ENCODE peak calls at places on chromosome 1, in six cellular contexts. One of them, this sample, is unnamed.
A peak's percentile ranks its signal among the peaks of the same experiment; 100 is the strongest.

GRCh38 chr1:223312705-223313414 is 51.1 kb downstream of the SUSD4 start:
- DNase-seq in A549: no peak
- DNase-seq in HFFc6: no peak
- DNase-seq in lower leg skin: no peak
- DNase-seq in tibial artery: no peak
- DNase-seq in WTC11: no peak
- DNase-seq in this sample: no peak

GRCh38 chr1:97209381-97209780 is 487.8 kb downstream of the PTBP2 start:
- DNase-seq in tibial artery: no peak
- DNase-seq in A549: no peak
- DNase-seq in lower leg skin: no peak
- DNase-seq in WTC11: no peak
- DNase-seq in HFFc6: no peak
- DNase-seq in this sample: no peak

GRCh38 chr1:230368363-230368762 is 57.8 kb downstream of the PGBD5 start:
- DNase-seq in HFFc6: no peak
- DNase-seq in A549: no peak
- DNase-seq in lower leg skin: no peak
- DNase-seq in tibial artery: no peak
- DNase-seq in WTC11: no peak
- DNase-seq in this sample: no peak

GRCh38 chr1:902023-902422 is 21.7 kb upstream of the SAMD11 start:
- DNase-seq in tibial artery: no peak
- DNase-seq in WTC11: no peak
- DNase-seq in A549: no peak
- DNase-seq in lower leg skin: no peak
- DNase-seq in HFFc6: no peak
- DNase-seq in this sample: peak; percentile 7

GRCh38 chr1:195345149-195345548 is 1263.1 kb downstream of the KCNT2 start:
- DNase-seq in lower leg skin: no peak
- DNase-seq in A549: peak; percentile 4
- DNase-seq in WTC11: peak; percentile 64
- DNase-seq in tibial artery: no peak
- DNase-seq in HFFc6: no peak
- DNase-seq in this sample: no peak

GRCh38 chr1:205726619-205727125 is 23.3 kb downstream of the NUCKS1 start:
- DNase-seq in HFFc6: no peak
- DNase-seq in A549: no peak
- DNase-seq in lower leg skin: no peak
- DNase-seq in tibial artery: no peak
- DNase-seq in WTC11: no peak
- DNase-seq in this sample: no peak

GRCh38 chr1:89948726-89949345 is 46.1 kb upstream of the ZNF326 start:
- DNase-seq in lower leg skin: no peak
- DNase-seq in WTC11: no peak
- DNase-seq in tibial artery: no peak
- DNase-seq in HFFc6: no peak
- DNase-seq in A549: no peak
- DNase-seq in this sample: no peak

GRCh38 chr1:79726321-79726720 is 719.8 kb upstream of the ADGRL4 start:
- DNase-seq in tibial artery: no peak
- DNase-seq in WTC11: no peak
- DNase-seq in HFFc6: no peak
- DNase-seq in lower leg skin: no peak
- DNase-seq in A549: no peak
- DNase-seq in this sample: no peak

GRCh38 chr1:208418667-208419066 is 174.5 kb upstream of the PLXNA2 start:
- DNase-seq in lower leg skin: no peak
- DNase-seq in HFFc6: no peak
- DNase-seq in tibial artery: no peak
- DNase-seq in A549: no peak
- DNase-seq in WTC11: no peak
- DNase-seq in this sample: no peak

GRCh38 chr1:24289937-24290595 is 29.1 kb upstream of the GRHL3 start:
- DNase-seq in HFFc6: no peak
- DNase-seq in WTC11: no peak
- DNase-seq in tibial artery: peak; percentile 87
- DNase-seq in A549: peak; percentile 88
- DNase-seq in lower leg skin: peak; percentile 86
- DNase-seq in this sample: no peak

GRCh38 chr1:21814981-21815583 is 3.0 kb downstream of the LDLRAD2 start:
- DNase-seq in A549: no peak
- DNase-seq in HFFc6: no peak
- DNase-seq in lower leg skin: no peak
- DNase-seq in tibial artery: no peak
- DNase-seq in WTC11: no peak
- DNase-seq in this sample: peak; percentile 17

GRCh38 chr1:54857741-54858665 is 29.0 kb downstream of the DHCR24 start:
- DNase-seq in HFFc6: peak; percentile 58
- DNase-seq in WTC11: no peak
- DNase-seq in A549: no peak
- DNase-seq in tibial artery: no peak
- DNase-seq in lower leg skin: no peak
- DNase-seq in this sample: no peak

GRCh38 chr1:42170779-42171621 is 6.5 kb upstream of the GUCA2A start:
- DNase-seq in HFFc6: no peak
- DNase-seq in lower leg skin: peak; percentile 13
- DNase-seq in A549: no peak
- DNase-seq in tibial artery: no peak
- DNase-seq in WTC11: no peak
- DNase-seq in this sample: no peak

GRCh38 chr1:162666006-162666645 is 33.9 kb downstream of the DDR2 start:
- DNase-seq in WTC11: no peak
- DNase-seq in tibial artery: no peak
- DNase-seq in lower leg skin: no peak
- DNase-seq in HFFc6: peak; percentile 57
- DNase-seq in A549: no peak
- DNase-seq in this sample: no peak

GRCh38 chr1:211741116-211741515 is 65.7 kb upstream of the NEK2 start:
- DNase-seq in lower leg skin: no peak
- DNase-seq in A549: peak; percentile 35
- DNase-seq in tibial artery: no peak
- DNase-seq in HFFc6: no peak
- DNase-seq in WTC11: no peak
- DNase-seq in this sample: no peak

GRCh38 chr1:96721053-96721381 is 567 bp upstream of the PTBP2 start:
- DNase-seq in WTC11: no peak
- DNase-seq in HFFc6: no peak
- DNase-seq in tibial artery: no peak
- DNase-seq in A549: no peak
- DNase-seq in lower leg skin: no peak
- DNase-seq in this sample: no peak

GRCh38 chr1:25528881-25529517 is 14.4 kb upstream of the LDLRAP1 start:
- DNase-seq in HFFc6: no peak
- DNase-seq in tibial artery: no peak
- DNase-seq in lower leg skin: no peak
- DNase-seq in WTC11: no peak
- DNase-seq in A549: no peak
- DNase-seq in this sample: no peak

GRCh38 chr1:26728645-26729044 is 32.8 kb downstream of the ARID1A start:
- DNase-seq in tibial artery: no peak
- DNase-seq in WTC11: no peak
- DNase-seq in A549: no peak
- DNase-seq in lower leg skin: no peak
- DNase-seq in HFFc6: no peak
- DNase-seq in this sample: no peak

GRCh38 chr1:26731233-26731902 is 35.6 kb downstream of the ARID1A start:
- DNase-seq in WTC11: no peak
- DNase-seq in A549: no peak
- DNase-seq in tibial artery: no peak
- DNase-seq in lower leg skin: no peak
- DNase-seq in HFFc6: no peak
- DNase-seq in this sample: no peak

GRCh38 chr1:26733392-26733791 is 37.6 kb downstream of the ARID1A start:
- DNase-seq in tibial artery: no peak
- DNase-seq in WTC11: no peak
- DNase-seq in lower leg skin: no peak
- DNase-seq in HFFc6: no peak
- DNase-seq in A549: no peak
- DNase-seq in this sample: no peak

GRCh38 chr1:26729633-26730032 is 33.8 kb downstream of the ARID1A start:
- DNase-seq in tibial artery: no peak
- DNase-seq in HFFc6: no peak
- DNase-seq in A549: no peak
- DNase-seq in lower leg skin: no peak
- DNase-seq in WTC11: no peak
- DNase-seq in this sample: no peak

GRCh38 chr1:26730695-26731094 is 34.9 kb downstream of the ARID1A start:
- DNase-seq in lower leg skin: no peak
- DNase-seq in A549: no peak
- DNase-seq in tibial artery: no peak
- DNase-seq in WTC11: no peak
- DNase-seq in HFFc6: peak; percentile 26
- DNase-seq in this sample: no peak
- TF ChIP-seq CTCF in lower leg skin: no peak
- TF ChIP-seq CTCF in A549: no peak
- TF ChIP-seq CTCF in tibial artery: no peak
- TF ChIP-seq CTCF in WTC11: no peak
- TF ChIP-seq CTCF in HFFc6: no peak
- TF ChIP-seq CTCF in this sample: no peak

DNA sequence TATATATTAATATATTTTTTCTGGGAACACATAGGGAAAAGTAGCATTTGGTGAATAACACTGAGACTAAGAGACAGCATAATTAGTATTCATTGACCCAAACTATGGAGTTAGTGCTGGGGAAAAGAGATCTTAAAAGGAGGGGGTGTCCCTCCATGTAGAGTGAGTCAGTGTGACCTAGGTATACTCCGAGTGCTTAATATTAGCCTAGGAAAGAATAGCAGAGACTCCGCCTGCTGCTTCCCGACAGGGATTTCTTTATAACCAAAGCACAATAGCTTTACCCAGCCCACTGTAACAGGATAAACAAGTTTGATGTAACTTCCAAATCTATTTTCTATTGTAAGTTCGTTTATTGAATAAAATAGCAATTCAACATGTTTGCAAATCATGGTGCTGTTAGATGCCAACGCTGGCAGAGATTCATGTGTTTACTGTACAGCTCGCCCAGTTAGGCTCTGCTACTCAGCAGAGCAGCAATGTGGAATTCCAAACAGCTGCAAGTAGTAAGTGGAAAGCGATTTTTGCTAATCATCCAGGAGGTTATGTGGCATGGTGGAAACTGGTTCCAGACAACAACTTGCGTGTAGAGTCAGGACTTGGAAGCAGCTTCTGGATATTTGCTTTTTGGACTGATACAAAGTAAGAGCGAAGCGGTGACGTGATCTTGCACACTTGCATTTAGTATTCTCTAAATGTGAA is 27.3 kb upstream of the HHAT start:
- DNase-seq in HFFc6: peak; percentile 17
- DNase-seq in WTC11: no peak
- DNase-seq in lower leg skin: no peak
- DNase-seq in tibial artery: no peak
- DNase-seq in A549: no peak
- DNase-seq in this sample: no peak
- TF ChIP-seq CTCF in HFFc6: no peak
- TF ChIP-seq CTCF in WTC11: no peak
- TF ChIP-seq CTCF in lower leg skin: no peak
- TF ChIP-seq CTCF in tibial artery: no peak
- TF ChIP-seq CTCF in A549: no peak
- TF ChIP-seq CTCF in this sample: no peak

DNA sequence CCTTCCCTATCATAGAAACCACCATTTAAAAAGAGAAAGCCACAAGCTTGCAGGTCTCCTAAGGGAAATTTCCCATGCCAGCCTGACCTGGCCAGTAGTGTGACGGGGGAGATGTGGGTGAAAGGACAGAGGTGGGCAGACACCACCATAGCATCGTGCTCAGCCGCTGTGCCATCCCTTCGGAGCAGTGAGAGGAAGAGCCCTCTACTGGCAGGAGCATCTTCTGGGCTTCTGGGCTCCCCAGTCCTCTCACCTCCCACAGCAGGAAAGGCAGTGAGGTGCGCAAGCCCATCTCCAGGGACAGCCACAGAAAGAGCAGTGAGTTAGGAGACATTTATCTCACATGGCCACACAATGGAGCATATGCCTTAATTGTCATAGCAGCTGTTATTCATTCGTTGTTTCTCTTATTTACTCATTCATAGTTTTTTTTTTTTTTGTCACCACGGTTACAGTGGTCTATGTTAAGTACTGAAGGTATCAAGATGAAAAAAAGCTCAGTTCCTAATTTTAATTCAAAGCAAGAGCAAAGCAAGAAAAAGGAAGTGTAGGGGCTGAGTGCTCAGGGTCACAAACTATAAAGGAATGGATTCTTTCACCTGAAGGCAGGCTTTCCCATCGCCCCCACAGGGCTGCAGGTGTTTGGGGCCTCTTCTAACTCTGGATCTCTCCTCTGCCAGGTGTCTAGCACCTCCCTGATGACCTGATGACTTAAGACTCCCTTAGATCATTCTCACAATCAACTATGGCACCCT is 48.8 kb upstream of the CAMK1G start:
- DNase-seq in HFFc6: no peak
- DNase-seq in WTC11: no peak
- DNase-seq in lower leg skin: no peak
- DNase-seq in A549: peak; percentile 17
- DNase-seq in tibial artery: no peak
- DNase-seq in this sample: no peak
- TF ChIP-seq CTCF in HFFc6: no peak
- TF ChIP-seq CTCF in WTC11: no peak
- TF ChIP-seq CTCF in lower leg skin: no peak
- TF ChIP-seq CTCF in A549: peak; percentile 11
- TF ChIP-seq CTCF in tibial artery: no peak
- TF ChIP-seq CTCF in this sample: no peak

GRCh38 chr1:119139393-119139792 is 1.1 kb downstream of the WARS2 start:
- DNase-seq in lower leg skin: no peak
- DNase-seq in WTC11: no peak
- DNase-seq in tibial artery: no peak
- DNase-seq in A549: no peak
- DNase-seq in HFFc6: no peak
- DNase-seq in this sample: no peak

GRCh38 chr1:119140177-119141019 is at the start of gene WARS2:
- DNase-seq in HFFc6: peak; percentile 97
- DNase-seq in lower leg skin: peak; percentile 96
- DNase-seq in WTC11: peak; percentile 94
- DNase-seq in tibial artery: peak; percentile 96
- DNase-seq in A549: peak; percentile 96
- DNase-seq in this sample: peak; percentile 88

GRCh38 chr1:119139857-119140176 is 636 bp downstream of the WARS2 start:
- DNase-seq in WTC11: no peak
- DNase-seq in A549: no peak
- DNase-seq in tibial artery: no peak
- DNase-seq in HFFc6: no peak
- DNase-seq in lower leg skin: peak; percentile 30
- DNase-seq in this sample: no peak

GRCh38 chr1:119141660-119142059 is 1.2 kb upstream of the WARS2 start:
- DNase-seq in lower leg skin: no peak
- DNase-seq in WTC11: no peak
- DNase-seq in A549: no peak
- DNase-seq in tibial artery: no peak
- DNase-seq in HFFc6: no peak
- DNase-seq in this sample: no peak

DNA sequence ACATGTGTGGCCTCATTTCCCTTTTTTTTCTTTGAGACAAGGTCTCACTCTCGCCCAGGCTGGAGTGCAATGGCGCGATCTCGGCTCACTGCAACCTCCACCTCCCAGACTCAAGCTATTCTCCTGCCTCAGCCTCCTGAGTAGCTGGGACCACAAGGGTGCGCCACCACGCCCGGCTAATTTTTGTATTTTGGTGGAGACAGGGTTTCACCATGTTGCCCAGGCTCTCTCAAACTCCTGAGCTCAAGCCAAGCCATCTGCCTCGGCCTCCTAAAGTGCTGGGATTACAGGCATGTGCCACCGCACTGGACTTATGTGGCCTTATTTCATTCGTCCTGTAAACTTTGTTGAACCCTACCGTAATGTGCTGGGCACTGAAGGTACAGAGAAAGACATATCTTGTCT is 569 bp upstream of the WARS2 start:
- DNase-seq in WTC11: peak; percentile 54
- DNase-seq in lower leg skin: no peak
- DNase-seq in tibial artery: no peak
- DNase-seq in HFFc6: no peak
- DNase-seq in A549: peak; percentile 34
- DNase-seq in this sample: no peak
- TF ChIP-seq CTCF in WTC11: peak; percentile 16
- TF ChIP-seq CTCF in lower leg skin: no peak
- TF ChIP-seq CTCF in tibial artery: no peak
- TF ChIP-seq CTCF in HFFc6: peak; percentile 69
- TF ChIP-seq CTCF in A549: peak; percentile 36
- TF ChIP-seq CTCF in this sample: peak; percentile 54